ENCODE peak calls at places on chromosomes 5 and 9, in four cellular contexts. B is cardiac muscle cell, M is transverse colon, P is uterus. X is an unnamed sample.

GRCh38 chr9:135898634-135899407 is 8.5 kb downstream of the CAMSAP1 start:
- DNase-seq in M (no peak), B (no peak), P (no peak), X (no peak)

GRCh38 chr5:138065102-138065501 is 18.7 kb upstream of the WNT8A start:
- DNase-seq in M (no peak), P (no peak), B (peak; percentile 30), X (no peak)

GRCh38 chr5:124661317-124662141 is 84.9 kb downstream of the ZNF608 start:
- DNase-seq in P (no peak), M (no peak), B (peak; percentile 82), X (peak; percentile 57)

GRCh38 chr9:24464321-24464951 is 81.3 kb downstream of the IZUMO3 start:
- DNase-seq in M (no peak), B (no peak), P (no peak), X (no peak)

GRCh38 chr5:165495829-165496380 is 1990.5 kb downstream of the MAT2B start:
- DNase-seq in M (no peak), B (no peak), P (no peak), X (peak; percentile 20)

GRCh38 chr9:76396597-76396996 is 2.4 kb upstream of the RFK start:
- DNase-seq in P (no peak), M (no peak), B (no peak), X (no peak)

GRCh38 chr9:137984005-137984404 is 106.4 kb downstream of the CACNA1B start:
- DNase-seq in P (no peak), B (no peak), M (no peak), X (no peak)

GRCh38 chr9:134782921-134783698 is 97.5 kb upstream of the FCN2 start:
- DNase-seq in B (no peak), P (no peak), M (peak; percentile 16), X (no peak)

GRCh38 chr9:136901516-136902258 is 15.4 kb downstream of the TRAF2 start:
- DNase-seq in B (no peak), P (no peak), M (peak; percentile 79), X (peak; percentile 78)

GRCh38 chr9:87663556-87663955 is 62.4 kb upstream of the CTSL start:
- DNase-seq in P (no peak), M (no peak), B (no peak), X (no peak)
- H3K4me3 ChIP-seq in P (no peak overlapping the region), M (no peak overlapping the region), B (no peak overlapping the region), X (no peak overlapping the region)

DNA sequence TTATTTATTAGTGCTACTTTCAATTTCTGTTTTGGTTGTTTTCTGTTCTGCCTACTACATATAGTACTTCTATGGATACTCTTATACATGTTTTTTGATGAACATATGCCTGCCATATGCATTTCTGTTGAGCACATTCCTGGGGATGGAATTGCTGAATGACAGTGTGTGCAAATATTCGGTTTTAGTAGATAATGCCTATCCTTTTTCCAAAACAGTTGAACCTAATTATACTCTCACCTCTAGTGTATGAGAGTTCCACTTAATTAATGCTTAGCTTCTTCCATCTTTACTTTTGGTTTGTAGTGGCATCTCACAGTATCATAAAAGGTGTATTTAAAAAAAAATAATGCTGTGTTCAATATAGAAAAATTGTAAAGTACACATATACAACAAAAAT is 96.8 kb downstream of the ADGRV1 start:
- DNase-seq in P (no peak), M (no peak), B (no peak), X (no peak)
- H3K36me3 ChIP-seq in P (no peaks in the 10 kb centered on the region), M (no peaks in the 10 kb centered on the region), B (no peaks in the 10 kb centered on the region), X (no peaks in the 10 kb centered on the region)

GRCh38 chr9:97845763-97846162 is 7.3 kb upstream of the FOXE1 start:
- DNase-seq in P (no peak), M (no peak), B (no peak), X (no peak)
- H3K27me3 ChIP-seq in P (no peaks in the 10 kb centered on the region), M (peaks cover 99% of the 10 kb centered on the region), B (peaks cover 83% of the 10 kb centered on the region), X (peaks cover 6% of the 10 kb centered on the region)

GRCh38 chr5:103847060-103847459 is 284.5 kb upstream of the NUDT12 start:
- DNase-seq in M (no peak), B (no peak), P (no peak), X (no peak)

DNA sequence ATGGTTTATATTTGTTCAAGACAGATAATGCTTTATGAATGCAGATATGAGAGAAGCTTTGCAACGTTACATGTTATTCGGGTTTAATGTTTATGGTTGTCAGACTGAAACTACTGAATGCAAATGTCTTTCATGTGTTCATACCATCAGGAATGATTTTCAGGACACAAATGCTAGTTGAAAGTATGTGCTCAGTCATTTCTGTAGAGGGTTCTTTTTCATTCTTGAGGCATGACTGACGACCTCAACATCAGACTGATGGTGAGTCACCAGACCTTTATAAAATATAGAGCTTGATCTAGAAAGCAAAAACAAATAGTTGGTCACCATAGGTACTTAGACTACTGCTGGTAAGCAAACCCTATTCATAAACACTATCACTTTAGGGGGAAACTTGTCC is 287.3 kb upstream of the NUDT12 start:
- DNase-seq in P (no peak), B (no peak), M (no peak), X (no peak)
- H3K4me3 ChIP-seq in P (no peak overlapping the region), B (no peak overlapping the region), M (no peak overlapping the region), X (no peak overlapping the region)

GRCh38 chr9:124436320-124436719 is 13.9 kb upstream of the ADGRD2 start:
- DNase-seq in M (no peak), P (no peak), B (no peak), X (no peak)
- H3K36me3 ChIP-seq in M (no peaks in the 10 kb centered on the region), P (no peaks in the 10 kb centered on the region), B (no peaks in the 10 kb centered on the region), X (no peaks in the 10 kb centered on the region)